ENCODE peak calls at places on chromosomes 3 and 15, in five cellular contexts. One of them, this sample, is unnamed.

GRCh38 chr15:66707310-66708160 is 5.5 kb downstream of the SMAD6 start:
- DNase-seq in GOT3: no peak
- DNase-seq in RCC 7860: no peak
- DNase-seq in activated CD4-positive, alpha-beta T cell treated with anti-CD3 and anti-CD28 coated beads for 24 hours: no peak
- DNase-seq in NCI-H2081: peak
- DNase-seq in this sample: peak

GRCh38 chr3:149532463-149533180 is 58.1 kb downstream of the TM4SF4 start:
- DNase-seq in GOT3: no peak
- DNase-seq in RCC 7860: no peak
- DNase-seq in NCI-H2081: no peak
- DNase-seq in activated CD4-positive, alpha-beta T cell treated with anti-CD3 and anti-CD28 coated beads for 24 hours: no peak
- DNase-seq in this sample: no peak

GRCh38 chr3:188316723-188317070 is 162.7 kb downstream of the LPP start:
- DNase-seq in activated CD4-positive, alpha-beta T cell treated with anti-CD3 and anti-CD28 coated beads for 24 hours: no peak
- DNase-seq in RCC 7860: no peak
- DNase-seq in NCI-H2081: no peak
- DNase-seq in GOT3: no peak
- DNase-seq in this sample: no peak

GRCh38 chr15:92184679-92185230 is 208.9 kb upstream of the ST8SIA2 start:
- DNase-seq in GOT3: no peak
- DNase-seq in RCC 7860: no peak
- DNase-seq in activated CD4-positive, alpha-beta T cell treated with anti-CD3 and anti-CD28 coated beads for 24 hours: no peak
- DNase-seq in NCI-H2081: no peak
- DNase-seq in this sample: no peak

GRCh38 chr15:66580643-66581042 is 14.8 kb upstream of the LCTL start:
- DNase-seq in GOT3: no peak
- DNase-seq in RCC 7860: no peak
- DNase-seq in NCI-H2081: no peak
- DNase-seq in activated CD4-positive, alpha-beta T cell treated with anti-CD3 and anti-CD28 coated beads for 24 hours: no peak
- DNase-seq in this sample: no peak

GRCh38 chr3:111241960-111242359 is 170.3 kb downstream of the NECTIN3 start:
- DNase-seq in GOT3: no peak
- DNase-seq in NCI-H2081: no peak
- DNase-seq in RCC 7860: no peak
- DNase-seq in activated CD4-positive, alpha-beta T cell treated with anti-CD3 and anti-CD28 coated beads for 24 hours: no peak
- DNase-seq in this sample: no peak

GRCh38 chr15:82647835-82648256 is 683 bp upstream of the CPEB1 start:
- DNase-seq in GOT3: no peak
- DNase-seq in RCC 7860: no peak
- DNase-seq in NCI-H2081: no peak
- DNase-seq in activated CD4-positive, alpha-beta T cell treated with anti-CD3 and anti-CD28 coated beads for 24 hours: peak
- DNase-seq in this sample: no peak

GRCh38 chr3:67947808-67948508 is 293.5 kb upstream of the SUCLG2 start:
- DNase-seq in GOT3: no peak
- DNase-seq in NCI-H2081: no peak
- DNase-seq in RCC 7860: no peak
- DNase-seq in activated CD4-positive, alpha-beta T cell treated with anti-CD3 and anti-CD28 coated beads for 24 hours: peak
- DNase-seq in this sample: no peak

GRCh38 chr15:56798639-56799038 is 65.3 kb upstream of the ZNF280D start:
- DNase-seq in GOT3: no peak
- DNase-seq in RCC 7860: peak
- DNase-seq in NCI-H2081: no peak
- DNase-seq in activated CD4-positive, alpha-beta T cell treated with anti-CD3 and anti-CD28 coated beads for 24 hours: no peak
- DNase-seq in this sample: no peak

GRCh38 chr15:31338879-31339557 is 12.4 kb downstream of the KLF13 start:
- DNase-seq in activated CD4-positive, alpha-beta T cell treated with anti-CD3 and anti-CD28 coated beads for 24 hours: no peak
- DNase-seq in NCI-H2081: peak
- DNase-seq in RCC 7860: peak
- DNase-seq in GOT3: no peak
- DNase-seq in this sample: no peak

GRCh38 chr3:141294848-141295247 is 63.2 kb downstream of the PXYLP1 start:
- DNase-seq in activated CD4-positive, alpha-beta T cell treated with anti-CD3 and anti-CD28 coated beads for 24 hours: no peak
- DNase-seq in NCI-H2081: no peak
- DNase-seq in RCC 7860: peak
- DNase-seq in GOT3: no peak
- DNase-seq in this sample: peak

GRCh38 chr3:172054115-172054764 is 14.9 kb downstream of the FNDC3B start:
- DNase-seq in GOT3: no peak
- DNase-seq in activated CD4-positive, alpha-beta T cell treated with anti-CD3 and anti-CD28 coated beads for 24 hours: no peak
- DNase-seq in RCC 7860: no peak
- DNase-seq in NCI-H2081: no peak
- DNase-seq in this sample: no peak

GRCh38 chr3:187743195-187744141 is 1.8 kb downstream of the BCL6 start:
- DNase-seq in NCI-H2081: no peak
- DNase-seq in GOT3: no peak
- DNase-seq in RCC 7860: no peak
- DNase-seq in activated CD4-positive, alpha-beta T cell treated with anti-CD3 and anti-CD28 coated beads for 24 hours: no peak
- DNase-seq in this sample: peak

GRCh38 chr3:20194793-20195460 is 8.9 kb upstream of the SGO1 start:
- DNase-seq in NCI-H2081: no peak
- DNase-seq in activated CD4-positive, alpha-beta T cell treated with anti-CD3 and anti-CD28 coated beads for 24 hours: no peak
- DNase-seq in GOT3: no peak
- DNase-seq in RCC 7860: no peak
- DNase-seq in this sample: no peak

GRCh38 chr3:124919756-124920155 is 14.8 kb downstream of the MUC13 start:
- DNase-seq in RCC 7860: no peak
- DNase-seq in GOT3: no peak
- DNase-seq in activated CD4-positive, alpha-beta T cell treated with anti-CD3 and anti-CD28 coated beads for 24 hours: no peak
- DNase-seq in NCI-H2081: no peak
- DNase-seq in this sample: no peak

GRCh38 chr15:39774688-39775267 is 7.9 kb downstream of the FSIP1 start:
- DNase-seq in NCI-H2081: no peak
- DNase-seq in RCC 7860: no peak
- DNase-seq in activated CD4-positive, alpha-beta T cell treated with anti-CD3 and anti-CD28 coated beads for 24 hours: peak
- DNase-seq in GOT3: no peak
- DNase-seq in this sample: no peak

GRCh38 chr3:33360136-33360825 is 79.9 kb downstream of the UBP1 start:
- DNase-seq in NCI-H2081: no peak
- DNase-seq in GOT3: no peak
- DNase-seq in activated CD4-positive, alpha-beta T cell treated with anti-CD3 and anti-CD28 coated beads for 24 hours: no peak
- DNase-seq in RCC 7860: peak
- DNase-seq in this sample: no peak

GRCh38 chr15:97903560-97904195 is 56.8 kb upstream of the ARRDC4 start:
- DNase-seq in GOT3: no peak
- DNase-seq in RCC 7860: no peak
- DNase-seq in activated CD4-positive, alpha-beta T cell treated with anti-CD3 and anti-CD28 coated beads for 24 hours: no peak
- DNase-seq in NCI-H2081: no peak
- DNase-seq in this sample: no peak

GRCh38 chr15:40323953-40324937 is 753 bp downstream of the INAFM2 start:
- DNase-seq in GOT3: no peak
- DNase-seq in NCI-H2081: no peak
- DNase-seq in RCC 7860: no peak
- DNase-seq in activated CD4-positive, alpha-beta T cell treated with anti-CD3 and anti-CD28 coated beads for 24 hours: no peak
- DNase-seq in this sample: no peak

GRCh38 chr3:196821806-196822355 is 45.8 kb upstream of the SENP5 start:
- DNase-seq in NCI-H2081: no peak
- DNase-seq in RCC 7860: no peak
- DNase-seq in activated CD4-positive, alpha-beta T cell treated with anti-CD3 and anti-CD28 coated beads for 24 hours: no peak
- DNase-seq in GOT3: no peak
- DNase-seq in this sample: no peak

GRCh38 chr3:62151591-62151990 is 221.8 kb downstream of the FEZF2 start:
- DNase-seq in NCI-H2081: no peak
- DNase-seq in activated CD4-positive, alpha-beta T cell treated with anti-CD3 and anti-CD28 coated beads for 24 hours: no peak
- DNase-seq in GOT3: no peak
- DNase-seq in RCC 7860: no peak
- DNase-seq in this sample: no peak

GRCh38 chr15:39743611-39744010 is 39.0 kb downstream of the FSIP1 start:
- DNase-seq in RCC 7860: peak
- DNase-seq in GOT3: no peak
- DNase-seq in activated CD4-positive, alpha-beta T cell treated with anti-CD3 and anti-CD28 coated beads for 24 hours: no peak
- DNase-seq in NCI-H2081: no peak
- DNase-seq in this sample: no peak

GRCh38 chr3:45026957-45027356 is 854 bp downstream of the CLEC3B start:
- DNase-seq in NCI-H2081: no peak
- DNase-seq in activated CD4-positive, alpha-beta T cell treated with anti-CD3 and anti-CD28 coated beads for 24 hours: no peak
- DNase-seq in RCC 7860: no peak
- DNase-seq in GOT3: peak
- DNase-seq in this sample: no peak

This sample was measured in ACHN.